ENCODE peak calls at places on chromosomes 7 and 10, in ten cellular contexts. W is fibroblast of lung; B is AG09309; Q is fibroblast of mammary gland; F is CD8-positive, alpha-beta T cell; J is CD8-positive, alpha-beta memory T cell; U is breast epithelium; L is heart left ventricle; Y is NT2/D1; G is sigmoid colon. Z is an unnamed sample.

GRCh38 chr10:114012650-114013049 is 31.0 kb upstream of the ADRB1 start:
- DNase-seq in W (no peak), B (no peak), Q (no peak), F (no peak), J (no peak), U (no peak), L (peak), Y (no peak), G (no peak), Z (no peak)

GRCh38 chr10:70494966-70495365 is 16.4 kb downstream of the PALD1 start:
- DNase-seq in W (no peak), B (no peak), Q (no peak), F (no peak), J (no peak), U (no peak), L (no peak), Y (no peak), G (no peak), Z (peak)

GRCh38 chr10:99845837-99846382 is 63.5 kb downstream of the ABCC2 start:
- DNase-seq in W (peak), B (peak), Q (peak), F (peak), J (peak), U (peak), L (peak), Y (peak), G (peak), Z (peak)

GRCh38 chr7:139340808-139341057 is 404 bp upstream of the FMC1 start:
- DNase-seq in W (no peak), B (no peak), Q (no peak), F (no peak), J (no peak), U (no peak), L (no peak), Y (no peak), G (peak), Z (peak)

GRCh38 chr7:107152011-107152410 is 16.8 kb upstream of the HBP1 start:
- DNase-seq in W (peak), B (no peak), Q (peak), F (no peak), J (no peak), U (no peak), L (no peak), Y (no peak), G (no peak), Z (no peak)

GRCh38 chr7:150562919-150563318 is 4.3 kb upstream of the GIMAP4 start:
- DNase-seq in W (no peak), B (no peak), Q (no peak), F (no peak), J (no peak), U (no peak), L (no peak), Y (no peak), G (no peak), Z (no peak)

GRCh38 chr7:116500071-116500853 is 724 bp downstream of the CAV2 start:
- DNase-seq in W (peak), B (no peak), Q (peak), F (no peak), J (no peak), U (peak), L (peak), Y (no peak), G (peak), Z (peak)

GRCh38 chr10:103571656-103571975 is 78.1 kb downstream of the NEURL1 start:
- DNase-seq in W (no peak), B (no peak), Q (no peak), F (no peak), J (no peak), U (no peak), L (no peak), Y (no peak), G (no peak), Z (no peak)

GRCh38 chr7:129006636-129007414 is 48.1 kb downstream of the TNPO3 start:
- DNase-seq in W (peak), B (no peak), Q (no peak), F (no peak), J (no peak), U (no peak), L (no peak), Y (no peak), G (no peak), Z (no peak)

GRCh38 chr10:50622497-50623298 is 1.1 kb downstream of the SGMS1 start:
- DNase-seq in W (peak), B (no peak), Q (peak), F (peak), J (peak), U (peak), L (peak), Y (no peak), G (peak), Z (peak)

GRCh38 chr10:48464871-48465736 is 139.8 kb downstream of the ARHGAP22 start:
- DNase-seq in W (no peak), B (no peak), Q (no peak), F (no peak), J (no peak), U (peak), L (peak), Y (no peak), G (no peak), Z (no peak)

GRCh38 chr10:71161429-71161828 is 50.9 kb upstream of the UNC5B start:
- DNase-seq in W (peak), B (no peak), Q (peak), F (no peak), J (no peak), U (no peak), L (no peak), Y (no peak), G (no peak), Z (no peak)

GRCh38 chr7:133253522-133253882 is 624 bp downstream of the EXOC4 start:
- DNase-seq in W (peak), B (no peak), Q (peak), F (no peak), J (no peak), U (no peak), L (no peak), Y (no peak), G (no peak), Z (no peak)

GRCh38 chr7:44880317-44881018 is 4.9 kb downstream of the PURB start:
- DNase-seq in W (no peak), B (no peak), Q (no peak), F (no peak), J (no peak), U (no peak), L (no peak), Y (no peak), G (no peak), Z (no peak)

GRCh38 chr10:35274511-35275060 is 61.7 kb upstream of the CCNY start:
- DNase-seq in W (no peak), B (no peak), Q (no peak), F (no peak), J (no peak), U (no peak), L (no peak), Y (no peak), G (no peak), Z (no peak)

GRCh38 chr7:108165726-108166125 is 35.6 kb upstream of the LAMB4 start:
- DNase-seq in W (no peak), B (no peak), Q (no peak), F (no peak), J (no peak), U (no peak), L (no peak), Y (no peak), G (no peak), Z (no peak)

GRCh38 chr7:157297071-157297638 is 39.6 kb upstream of the DNAJB6 start:
- DNase-seq in W (no peak), B (no peak), Q (no peak), F (no peak), J (no peak), U (no peak), L (no peak), Y (no peak), G (no peak), Z (no peak)

GRCh38 chr7:29397398-29397797 is 166.2 kb upstream of the PRR15 start:
- DNase-seq in W (no peak), B (no peak), Q (no peak), F (no peak), J (no peak), U (no peak), L (no peak), Y (no peak), G (no peak), Z (no peak)

GRCh38 chr10:110036640-110037039 is 28.9 kb downstream of the ADD3 start:
- DNase-seq in W (no peak), B (no peak), Q (no peak), F (no peak), J (no peak), U (no peak), L (no peak), Y (no peak), G (no peak), Z (no peak)

GRCh38 chr10:129094813-129095212 is 372.2 kb upstream of the MGMT start:
- DNase-seq in W (no peak), B (no peak), Q (no peak), F (no peak), J (no peak), U (no peak), L (no peak), Y (no peak), G (no peak), Z (no peak)

GRCh38 chr7:24825931-24826661 is 68.8 kb upstream of the GSDME start:
- DNase-seq in W (peak), B (no peak), Q (peak), F (no peak), J (no peak), U (peak), L (no peak), Y (peak), G (no peak), Z (no peak)

GRCh38 chr10:132574783-132575319 is 37.3 kb downstream of the INPP5A start:
- DNase-seq in W (peak), B (no peak), Q (no peak), F (no peak), J (no peak), U (no peak), L (no peak), Y (peak), G (peak), Z (no peak)

GRCh38 chr10:84588971-84589370 is 260.6 kb downstream of the CCSER2 start:
- DNase-seq in W (no peak), B (no peak), Q (no peak), F (no peak), J (no peak), U (no peak), L (no peak), Y (no peak), G (no peak), Z (no peak)

GRCh38 chr10:101136007-101136707 is 5.1 kb downstream of the TLX1 start:
- DNase-seq in W (peak), B (no peak), Q (no peak), F (no peak), J (no peak), U (no peak), L (no peak), Y (no peak), G (no peak), Z (no peak)

GRCh38 chr10:102752266-102752930 is 8.7 kb downstream of the WBP1L start:
- DNase-seq in W (peak), B (peak), Q (peak), F (no peak), J (no peak), U (no peak), L (no peak), Y (no peak), G (peak), Z (no peak)

GRCh38 chr10:93859049-93859655 is 34.6 kb upstream of the SLC35G1 start:
- DNase-seq in W (no peak), B (no peak), Q (peak), F (no peak), J (no peak), U (no peak), L (no peak), Y (no peak), G (no peak), Z (no peak)

GRCh38 chr10:97234403-97234802 is 48.6 kb upstream of the SLIT1 start:
- DNase-seq in W (peak), B (no peak), Q (peak), F (no peak), J (no peak), U (no peak), L (no peak), Y (no peak), G (no peak), Z (no peak)

GRCh38 chr7:66238712-66239466 is 33.8 kb downstream of the TPST1 start:
- DNase-seq in W (no peak), B (no peak), Q (no peak), F (no peak), J (no peak), U (no peak), L (no peak), Y (no peak), G (no peak), Z (no peak)

GRCh38 chr7:129949292-129950133 is 3.2 kb downstream of the UBE2H start:
- DNase-seq in W (peak), B (no peak), Q (peak), F (no peak), J (no peak), U (no peak), L (no peak), Y (peak), G (peak), Z (no peak)

GRCh38 chr10:667602-668143 is 21.8 kb downstream of the DIP2C start:
- DNase-seq in W (no peak), B (no peak), Q (no peak), F (no peak), J (no peak), U (no peak), L (no peak), Y (no peak), G (no peak), Z (no peak)

GRCh38 chr10:668786-669485 is 20.5 kb downstream of the DIP2C start:
- DNase-seq in W (no peak), B (no peak), Q (no peak), F (no peak), J (no peak), U (no peak), L (no peak), Y (no peak), G (no peak), Z (no peak)

GRCh38 chr10:672139-672538 is 17.3 kb downstream of the DIP2C start:
- DNase-seq in W (no peak), B (no peak), Q (no peak), F (no peak), J (no peak), U (no peak), L (no peak), Y (no peak), G (no peak), Z (no peak)

GRCh38 chr10:670990-671389 is 18.5 kb downstream of the DIP2C start:
- DNase-seq in W (no peak), B (no peak), Q (no peak), F (no peak), J (no peak), U (no peak), L (no peak), Y (no peak), G (no peak), Z (no peak)

GRCh38 chr10:670038-670437 is 19.4 kb downstream of the DIP2C start:
- DNase-seq in W (no peak), B (no peak), Q (no peak), F (no peak), J (no peak), U (no peak), L (no peak), Y (no peak), G (no peak), Z (no peak)
- H3K4me3 ChIP-seq in W (no peak), B (no peak), Q (no peak), F (no peak), J (no peak), U (no peak), L (no peak), Y (no peak), G (no peak), Z (no peak)

GRCh38 chr10:79244068-79244442 is 103.2 kb upstream of the PPIF start:
- DNase-seq in W (no peak), B (no peak), Q (no peak), F (no peak), J (no peak), U (no peak), L (no peak), Y (no peak), G (no peak), Z (no peak)
- H3K4me3 ChIP-seq in W (no peak), B (no peak), Q (no peak), F (peak), J (peak), U (peak), L (peak), Y (peak), G (peak), Z (peak)

DNA sequence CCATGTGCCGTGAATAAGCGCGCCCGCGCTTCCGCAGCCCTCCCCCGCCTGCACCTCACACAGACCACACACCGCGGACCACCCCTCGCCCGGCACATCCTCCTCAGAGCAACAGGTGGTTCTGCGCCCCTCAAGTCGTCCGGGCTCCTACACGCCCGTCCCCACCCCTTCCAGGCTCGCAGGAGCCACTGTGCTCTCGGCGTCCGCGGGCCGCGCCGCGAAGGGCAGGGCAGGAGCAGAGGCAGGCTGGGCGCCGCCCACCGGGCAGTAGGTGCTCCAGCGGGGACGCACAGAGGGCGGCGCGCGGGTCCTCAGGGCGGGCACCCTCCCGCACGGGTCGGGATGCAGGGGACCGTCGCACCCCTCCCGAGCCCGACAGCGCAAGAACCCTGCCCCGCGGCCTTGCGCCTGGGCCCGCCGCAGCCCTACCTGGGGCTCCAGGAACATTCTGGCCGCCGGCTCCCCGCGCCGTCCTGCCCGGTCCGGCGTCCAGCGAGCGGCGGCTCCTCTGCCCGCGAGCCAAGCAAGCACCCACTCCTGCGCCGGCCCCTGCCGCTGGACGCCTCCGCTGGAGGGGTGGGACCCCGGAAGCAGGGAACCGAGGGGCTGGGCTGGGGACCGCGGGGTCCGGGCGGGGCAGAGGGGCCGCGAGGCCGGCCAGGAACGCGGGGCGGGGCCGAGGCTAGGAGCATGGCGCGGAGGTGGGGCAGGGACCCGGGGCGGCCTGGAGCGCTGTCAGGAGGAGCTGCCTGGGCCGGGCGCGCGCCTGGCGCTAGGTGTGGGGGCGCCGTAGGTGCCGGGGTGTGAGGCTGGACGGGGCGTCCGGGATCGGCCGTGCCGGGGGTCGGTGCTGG is 37.4 kb downstream of the RASGEF1A start:
- DNase-seq in W (no peak), B (no peak), Q (no peak), F (peak), J (peak), U (no peak), L (peak), Y (no peak), G (peak), Z (peak)
- H3K4me3 ChIP-seq in W (no peak), B (no peak), Q (no peak), F (peak), J (peak), U (peak), L (peak), Y (peak), G (no peak), Z (peak)

GRCh38 chr7:4929005-4929404 is 30.0 kb downstream of the MMD2 start:
- DNase-seq in W (no peak), B (no peak), Q (no peak), F (no peak), J (no peak), U (no peak), L (no peak), Y (no peak), G (no peak), Z (no peak)

GRCh38 chr7:4934419-4935025 is 24.5 kb downstream of the MMD2 start:
- DNase-seq in W (no peak), B (no peak), Q (no peak), F (no peak), J (no peak), U (no peak), L (no peak), Y (no peak), G (no peak), Z (no peak)

GRCh38 chr7:4937411-4937810 is 21.6 kb downstream of the MMD2 start:
- DNase-seq in W (no peak), B (no peak), Q (no peak), F (no peak), J (no peak), U (no peak), L (no peak), Y (no peak), G (no peak), Z (no peak)

GRCh38 chr7:4928445-4928844 is 30.5 kb downstream of the MMD2 start:
- DNase-seq in W (no peak), B (no peak), Q (no peak), F (no peak), J (no peak), U (no peak), L (no peak), Y (no peak), G (no peak), Z (no peak)

DNA sequence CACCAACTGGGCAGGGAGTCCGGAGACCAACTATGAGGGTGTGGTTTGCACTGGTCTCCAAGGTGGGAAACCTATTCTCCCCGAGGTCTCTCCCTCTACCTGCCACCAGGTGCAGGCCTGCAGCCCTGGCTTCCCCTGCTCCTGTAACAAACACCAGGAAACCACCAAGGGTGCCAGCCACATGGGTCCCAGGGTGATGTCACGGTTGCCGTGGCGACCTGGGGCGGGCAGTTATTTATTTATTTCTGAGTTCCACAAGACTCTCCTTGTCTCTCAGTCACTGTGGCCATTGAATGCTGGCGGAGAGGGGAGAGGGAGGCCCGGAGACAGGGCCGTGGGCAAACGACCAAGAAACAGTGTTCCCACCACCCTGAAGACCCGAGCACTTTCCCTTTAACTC is 27.1 kb downstream of the MMD2 start:
- DNase-seq in W (no peak), B (no peak), Q (no peak), F (no peak), J (no peak), U (peak), L (no peak), Y (no peak), G (peak), Z (no peak)
- H3K4me3 ChIP-seq in W (no peak), B (no peak), Q (no peak), F (no peak), J (no peak), U (no peak), L (no peak), Y (no peak), G (no peak), Z (no peak)

DNA sequence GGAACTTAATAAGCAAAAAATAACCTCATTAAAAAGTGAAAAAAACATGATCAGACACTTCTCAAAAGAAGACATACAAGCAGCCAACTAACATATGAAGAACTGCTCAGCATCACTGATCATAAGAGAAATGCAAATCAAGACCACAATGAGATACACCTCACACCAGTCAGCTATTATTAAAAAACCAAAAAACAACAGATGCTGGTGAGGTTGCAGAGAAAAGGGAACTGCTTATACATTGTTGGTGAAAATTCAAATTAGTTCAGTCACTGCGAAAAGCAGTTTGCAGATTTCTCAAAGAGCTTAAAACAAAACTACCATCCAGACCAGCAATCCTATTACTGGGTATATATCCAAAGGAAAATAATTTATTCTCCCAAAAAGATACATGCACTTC is 513.3 kb downstream of the MDFIC start:
- DNase-seq in W (no peak), B (no peak), Q (no peak), F (no peak), J (no peak), U (no peak), L (no peak), Y (no peak), G (no peak), Z (no peak)
- H3K4me3 ChIP-seq in W (no peak), B (no peak), Q (no peak), F (no peak), J (no peak), U (no peak), L (no peak), Y (no peak), G (no peak), Z (no peak)